ENCODE peak calls at places on chromosome X, in seven cellular contexts. A, U, V, S, L, I and O are unnamed samples.

GRCh38 chrX:132737743-132738142 is 220.7 kb downstream of the HS6ST2 start:
- DNase-seq in A (no peak), U (no peak), V (no peak), S (peak; percentile 13), L (peak; percentile 74), I (peak; percentile 65), O (no peak)

GRCh38 chrX:34917146-34917545 is 25.4 kb upstream of the FAM47B start:
- DNase-seq in A (no peak), U (no peak), V (no peak), S (no peak), L (no peak), I (no peak), O (no peak)

GRCh38 chrX:69162466-69162865 is 2.8 kb downstream of the PJA1 start:
- DNase-seq in A (no peak), U (no peak), V (no peak), S (no peak), L (no peak), I (no peak), O (no peak)

GRCh38 chrX:11103006-11103405 is 8.1 kb upstream of the HCCS start:
- DNase-seq in A (no peak), U (peak; percentile 11), V (no peak), S (no peak), L (no peak), I (no peak), O (no peak)

GRCh38 chrX:97628807-97629596 is 745.3 kb downstream of the RPA4 start:
- DNase-seq in A (no peak), U (no peak), V (no peak), S (no peak), L (no peak), I (no peak), O (peak; percentile 22)

GRCh38 chrX:147894332-147894870 is 17.3 kb upstream of the FMR1 start:
- DNase-seq in A (no peak), U (no peak), V (no peak), S (no peak), L (no peak), I (no peak), O (peak; percentile 24)

GRCh38 chrX:19848110-19848509 is 39.3 kb downstream of the SH3KBP1 start:
- DNase-seq in A (no peak), U (no peak), V (no peak), S (no peak), L (no peak), I (no peak), O (no peak)

GRCh38 chrX:130170752-130171445 is 863 bp upstream of the RAB33A start:
- DNase-seq in A (peak; percentile 11), U (peak; percentile 90), V (peak; percentile 83), S (no peak), L (no peak), I (no peak), O (peak; percentile 36)

GRCh38 chrX:97372006-97372766 is 488.5 kb downstream of the RPA4 start:
- DNase-seq in A (no peak), U (peak; percentile 92), V (no peak), S (no peak), L (no peak), I (no peak), O (no peak)

GRCh38 chrX:9291666-9292065 is 173.2 kb upstream of the TBL1X start:
- DNase-seq in A (no peak), U (no peak), V (no peak), S (no peak), L (no peak), I (no peak), O (peak; percentile 15)

GRCh38 chrX:31092970-31093638 is 21.3 kb upstream of the FTHL17 start:
- DNase-seq in A (no peak), U (no peak), V (no peak), S (no peak), L (no peak), I (no peak), O (no peak)

GRCh38 chrX:24306430-24306829 is 7.4 kb downstream of the SUPT20HL2 start:
- DNase-seq in A (no peak), U (peak; percentile 60), V (no peak), S (no peak), L (no peak), I (no peak), O (no peak)

GRCh38 chrX:7131621-7132020 is 15.9 kb upstream of the STS start:
- DNase-seq in A (no peak), U (no peak), V (no peak), S (no peak), L (peak; percentile 29), I (no peak), O (no peak)

GRCh38 chrX:140524556-140524955 is 19.7 kb upstream of the SOX3 start:
- DNase-seq in A (peak; percentile 41), U (no peak), V (no peak), S (no peak), L (peak; percentile 2), I (no peak), O (no peak)

GRCh38 chrX:6695717-6696116 is 160.8 kb upstream of the VCX3A start:
- DNase-seq in A (no peak), U (no peak), V (no peak), S (no peak), L (no peak), I (no peak), O (no peak)

GRCh38 chrX:49165901-49166881 is 3.6 kb downstream of the MAGIX start:
- DNase-seq in A (peak; percentile 17), U (peak; percentile 87), V (peak; percentile 72), S (peak; percentile 85), L (no peak), I (no peak), O (peak; percentile 88)

GRCh38 chrX:20594985-20595384 is 328.3 kb upstream of the RPS6KA3 start:
- DNase-seq in A (peak; percentile 35), U (no peak), V (no peak), S (peak; percentile 1), L (peak; percentile 9), I (no peak), O (no peak)

GRCh38 chrX:14864626-14865025 is 8.2 kb downstream of the FANCB start:
- DNase-seq in A (peak; percentile 48), U (no peak), V (no peak), S (no peak), L (peak; percentile 25), I (no peak), O (no peak)

GRCh38 chrX:109629310-109629709 is 4.3 kb upstream of the KCNE5 start:
- DNase-seq in A (no peak), U (no peak), V (peak; percentile 36), S (no peak), L (no peak), I (no peak), O (peak; percentile 19)

GRCh38 chrX:130975947-130976346 is 72.9 kb upstream of the ENOX2 start:
- DNase-seq in A (peak; percentile 62), U (peak; percentile 77), V (peak; percentile 39), S (peak; percentile 31), L (peak; percentile 79), I (peak; percentile 47), O (peak; percentile 70)

GRCh38 chrX:48972214-48973164 is 845 bp upstream of the KCND1 start:
- DNase-seq in A (peak; percentile 59), U (peak; percentile 68), V (peak; percentile 70), S (peak; percentile 10), L (peak; percentile 55), I (no peak), O (peak; percentile 35)

GRCh38 chrX:42746606-42747005 is 31.4 kb downstream of the PPP1R2C start:
- DNase-seq in A (peak; percentile 23), U (no peak), V (no peak), S (no peak), L (no peak), I (no peak), O (peak; percentile 19)

GRCh38 chrX:19372170-19373033 is 28.7 kb downstream of the PDHA1 start:
- DNase-seq in A (peak; percentile 78), U (peak; percentile 85), V (peak; percentile 79), S (peak; percentile 15), L (peak; percentile 78), I (peak; percentile 53), O (peak; percentile 80)

GRCh38 chrX:107025538-107025937 is 25.5 kb upstream of the MORC4 start:
- DNase-seq in A (peak; percentile 48), U (peak; percentile 75), V (peak; percentile 36), S (peak; percentile 27), L (peak; percentile 56), I (no peak), O (peak; percentile 39)

DNA sequence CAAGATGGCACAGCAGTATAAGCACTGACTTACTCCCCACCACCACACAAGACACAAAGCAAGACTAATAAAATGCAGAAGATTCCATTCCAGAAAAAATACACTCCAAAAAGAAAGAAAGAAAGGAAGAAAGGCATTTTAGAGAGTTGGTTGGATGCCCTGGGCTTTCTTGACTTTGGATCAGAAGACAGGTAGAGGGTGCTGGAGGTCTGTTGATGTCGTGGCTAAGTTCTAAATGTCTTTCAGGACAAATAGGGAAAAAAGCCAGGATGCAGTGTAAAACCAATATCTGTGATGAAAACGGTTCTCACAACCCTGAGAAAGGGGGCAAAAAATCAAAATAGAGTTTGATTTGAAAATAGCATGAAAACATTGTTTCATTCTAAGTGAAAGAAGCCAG is 555.2 kb upstream of the PRKX start:
- DNase-seq in A (no peak), U (no peak), V (no peak), S (no peak), L (peak; percentile 45), I (no peak), O (no peak)
- H3K9me2 ChIP-seq in A (no peaks in the 10 kb centered on the region), U (no peaks in the 10 kb centered on the region), V (no peaks in the 10 kb centered on the region), S (no peaks in the 10 kb centered on the region), L (no peaks in the 10 kb centered on the region), I (no peaks in the 10 kb centered on the region), O (no peaks in the 10 kb centered on the region)

DNA sequence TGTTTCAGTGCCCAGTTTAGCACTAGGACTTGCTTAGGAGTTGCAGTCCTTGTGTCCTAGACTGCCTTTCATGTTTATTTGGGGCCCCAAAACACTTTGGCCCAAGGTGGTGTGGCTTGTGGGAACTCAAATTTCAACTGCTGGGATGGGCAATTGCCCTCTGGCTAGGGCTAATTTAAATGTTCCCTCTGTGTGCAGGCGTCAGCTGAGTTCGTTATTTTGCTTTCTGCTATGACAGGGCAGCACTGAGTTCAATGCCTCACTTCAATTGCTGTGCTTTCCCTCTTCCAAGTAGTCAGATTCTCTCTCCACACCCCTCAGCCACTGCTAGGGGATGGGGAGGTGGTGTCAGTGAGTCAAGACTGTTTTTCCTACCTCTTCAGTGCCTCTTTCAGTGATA is 51.1 kb downstream of the ITIH6 start:
- DNase-seq in A (no peak), U (no peak), V (no peak), S (no peak), L (no peak), I (no peak), O (no peak)
- H3K9me3 ChIP-seq in A (no peaks in the 10 kb centered on the region), U (no peaks in the 10 kb centered on the region), V (no peaks in the 10 kb centered on the region), S (no peaks in the 10 kb centered on the region), L (no peaks in the 10 kb centered on the region), I (no peaks in the 10 kb centered on the region), O (no peaks in the 10 kb centered on the region)

GRCh38 chrX:79176028-79176427 is 31.5 kb downstream of the GPR174 start:
- DNase-seq in A (no peak), U (no peak), V (no peak), S (no peak), L (no peak), I (no peak), O (no peak)

GRCh38 chrX:79182616-79183015 is 38.1 kb downstream of the GPR174 start:
- DNase-seq in A (no peak), U (no peak), V (no peak), S (no peak), L (no peak), I (no peak), O (no peak)

GRCh38 chrX:79181401-79181800 is 36.9 kb downstream of the GPR174 start:
- DNase-seq in A (no peak), U (no peak), V (no peak), S (no peak), L (no peak), I (no peak), O (no peak)
- H3K4me1 ChIP-seq in A (no peaks in the 10 kb centered on the region), U (no peaks in the 10 kb centered on the region), V (no peaks in the 10 kb centered on the region), S (no peaks in the 10 kb centered on the region), L (no peaks in the 10 kb centered on the region), I (no peaks in the 10 kb centered on the region), O (no peaks in the 10 kb centered on the region)

GRCh38 chrX:148938348-148938747 is 437.9 kb downstream of the AFF2 start:
- DNase-seq in A (no peak), U (no peak), V (no peak), S (no peak), L (no peak), I (no peak), O (no peak)
- H3K9me2 ChIP-seq in A (no peaks in the 10 kb centered on the region), U (no peaks in the 10 kb centered on the region), V (no peaks in the 10 kb centered on the region), S (no peaks in the 10 kb centered on the region), L (no peaks in the 10 kb centered on the region), I (no peaks in the 10 kb centered on the region), O (no peaks in the 10 kb centered on the region)